ENCODE peak calls at places on chromosomes 2 and 18, in ten cellular contexts. E, G, P, N, W, Z, H, C, B and F are unnamed samples.

GRCh38 chr2:129935118-129935517 is 44.3 kb upstream of the RAB6C start:
- DNase-seq in Z (no peak), H (no peak), G (no peak), C (no peak), N (no peak), P (no peak), E (no peak), W (peak), B (no peak), F (no peak)

GRCh38 chr2:69017080-69017479 is 4.1 kb downstream of the ANTXR1 start:
- DNase-seq in P (peak), G (no peak), W (peak), C (peak), N (peak), Z (no peak), H (no peak), B (no peak), E (peak), F (no peak)

GRCh38 chr2:19732255-19732654 is 169.5 kb downstream of the TTC32 start:
- DNase-seq in H (no peak), P (no peak), W (no peak), N (no peak), Z (no peak), B (no peak), G (no peak), E (no peak), C (no peak), F (no peak)

GRCh38 chr2:105919826-105920225 is 175.1 kb downstream of the NCK2 start:
- DNase-seq in W (peak), H (peak), B (peak), Z (peak), G (no peak), N (peak), E (peak), P (peak), C (peak), F (no peak)

GRCh38 chr2:241248897-241249296 is 60.4 kb downstream of the ANO7 start:
- DNase-seq in H (no peak), B (no peak), G (no peak), Z (no peak), W (no peak), C (no peak), E (no peak), P (no peak), N (no peak), F (no peak)

GRCh38 chr2:146818122-146818521 is 1026.7 kb upstream of the ACVR2A start:
- DNase-seq in H (no peak), N (peak), E (no peak), C (peak), B (peak), G (no peak), Z (no peak), P (peak), W (no peak), F (no peak)

GRCh38 chr18:22466608-22467390 is 49.1 kb upstream of the CTAGE1 start:
- DNase-seq in N (peak), W (peak), B (peak), G (no peak), Z (no peak), P (peak), C (peak), E (peak), H (no peak), F (no peak)

GRCh38 chr2:214006601-214007000 is 404.3 kb upstream of the VWC2L start:
- DNase-seq in C (no peak), H (no peak), Z (no peak), N (no peak), W (no peak), E (no peak), G (no peak), P (no peak), B (peak), F (no peak)

GRCh38 chr2:63791387-63791786 is 50.3 kb upstream of the UGP2 start:
- DNase-seq in N (no peak), B (no peak), C (no peak), P (no peak), G (no peak), H (no peak), W (no peak), E (no peak), Z (no peak), F (no peak)

GRCh38 chr2:11022874-11023273 is 111.1 kb downstream of the KCNF1 start:
- DNase-seq in B (no peak), Z (no peak), E (no peak), G (no peak), H (no peak), C (no peak), N (no peak), W (no peak), P (no peak), F (no peak)

GRCh38 chr2:38174646-38175096 is 98.7 kb upstream of the CYP1B1 start:
- DNase-seq in W (peak), N (peak), C (peak), G (no peak), E (peak), Z (no peak), B (peak), H (no peak), P (peak), F (no peak)

GRCh38 chr2:148615446-148615845 is 29.1 kb upstream of the EPC2 start:
- DNase-seq in N (peak), H (peak), G (no peak), C (no peak), W (no peak), B (no peak), P (no peak), Z (no peak), E (no peak), F (no peak)

GRCh38 chr2:234978466-234979203 is 26.8 kb downstream of the SH3BP4 start:
- DNase-seq in H (no peak), C (peak), G (no peak), W (no peak), N (peak), Z (no peak), E (no peak), B (peak), P (peak), F (no peak)

GRCh38 chr2:22998368-22998767 is 386.6 kb upstream of the KLHL29 start:
- DNase-seq in W (no peak), Z (no peak), P (peak), N (no peak), C (no peak), E (no peak), H (no peak), B (no peak), G (no peak), F (no peak)

GRCh38 chr2:200168641-200169265 is 137.7 kb upstream of the SPATS2L start:
- DNase-seq in Z (no peak), B (no peak), N (no peak), H (no peak), E (no peak), W (no peak), C (no peak), G (no peak), P (no peak), F (no peak)

GRCh38 chr2:150528861-150529801 is 41.7 kb upstream of the RND3 start:
- DNase-seq in P (peak), E (peak), C (peak), H (no peak), N (peak), B (peak), W (peak), Z (no peak), G (no peak), F (no peak)

GRCh38 chr18:362914-363295 is 95.1 kb upstream of the THOC1 start:
- DNase-seq in N (no peak), P (no peak), C (peak), Z (no peak), G (no peak), E (no peak), W (no peak), B (no peak), H (no peak), F (no peak)

GRCh38 chr2:54902763-54903162 is 147.5 kb downstream of the RTN4 start:
- DNase-seq in Z (no peak), G (no peak), C (no peak), N (no peak), P (no peak), H (no peak), B (no peak), E (no peak), W (no peak), F (no peak)

GRCh38 chr18:45359275-45360009 is 255.8 kb upstream of the SLC14A2 start:
- DNase-seq in C (no peak), N (no peak), W (no peak), G (no peak), Z (no peak), P (no peak), B (no peak), E (peak), H (no peak), F (no peak)

DNA sequence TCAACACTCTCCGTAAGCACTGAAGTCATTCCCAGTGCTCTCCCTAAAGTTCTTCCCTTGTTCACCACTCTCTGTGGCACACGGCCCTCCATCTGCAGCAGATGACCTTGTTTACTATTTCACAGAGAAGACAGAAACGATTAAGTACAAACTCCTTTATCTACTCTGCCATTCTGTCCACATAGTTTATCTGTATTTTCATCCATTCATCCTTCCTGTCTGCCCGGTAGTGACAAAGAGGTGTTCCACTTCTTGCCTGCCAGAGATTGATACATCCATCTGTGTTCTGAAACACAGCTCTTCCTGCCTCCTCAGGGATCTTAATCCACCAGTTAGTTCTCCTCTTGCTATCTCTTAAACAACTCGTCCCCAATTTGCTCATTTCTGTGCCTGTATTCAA is 77.9 kb upstream of the CD226 start:
- DNase-seq in N (no peak), C (no peak), Z (no peak), W (no peak), G (no peak), H (no peak), P (no peak), E (no peak), B (no peak), F (no peak)
- TF ChIP-seq CTCF in N (no peak), C (no peak), Z (no peak), W (no peak), G (no peak), H (no peak), P (no peak), E (no peak), B (no peak), F (no peak)

GRCh38 chr2:238580486-238580885 is 153.8 kb downstream of the ASB1 start:
- DNase-seq in H (no peak), B (no peak), W (no peak), G (peak), Z (no peak), N (no peak), P (no peak), E (no peak), C (no peak), F (no peak)

GRCh38 chr2:238578256-238578655 is 151.5 kb downstream of the ASB1 start:
- DNase-seq in Z (no peak), H (no peak), G (peak), B (no peak), E (no peak), W (no peak), N (no peak), P (no peak), C (no peak), F (no peak)

GRCh38 chr2:238581126-238581525 is 154.4 kb downstream of the ASB1 start:
- DNase-seq in Z (no peak), N (no peak), H (no peak), P (no peak), B (no peak), G (no peak), E (no peak), C (no peak), W (no peak), F (no peak)

GRCh38 chr2:238584617-238585016 is 157.9 kb downstream of the ASB1 start:
- DNase-seq in P (no peak), H (no peak), W (no peak), C (no peak), N (no peak), E (no peak), Z (no peak), B (no peak), G (no peak), F (no peak)

DNA sequence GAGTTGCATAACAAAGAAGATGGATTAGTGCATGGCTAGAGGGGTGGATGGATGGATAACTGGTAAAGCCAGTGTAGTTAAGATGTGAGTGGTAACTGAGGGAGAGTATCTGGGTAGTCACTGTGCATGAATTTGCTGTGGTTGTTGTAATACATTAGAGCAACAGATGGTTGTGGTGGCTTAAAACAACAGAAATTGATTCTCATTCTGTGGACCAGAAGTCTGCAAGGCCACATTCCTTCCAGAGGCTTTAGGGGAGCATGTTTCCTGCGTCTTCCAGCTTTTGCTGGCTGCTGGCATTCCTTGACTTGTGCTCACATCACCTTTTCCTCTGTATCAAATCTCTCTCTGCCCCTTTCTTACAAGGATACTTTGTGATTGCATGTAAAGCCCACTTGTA is 155.4 kb downstream of the ASB1 start:
- DNase-seq in G (no peak), P (peak), B (no peak), H (no peak), C (peak), N (peak), W (peak), Z (no peak), E (no peak), F (no peak)
- TF ChIP-seq CTCF in G (no peak), P (no peak), B (no peak), H (no peak), C (no peak), N (no peak), W (no peak), Z (no peak), E (no peak), F (no peak)

DNA sequence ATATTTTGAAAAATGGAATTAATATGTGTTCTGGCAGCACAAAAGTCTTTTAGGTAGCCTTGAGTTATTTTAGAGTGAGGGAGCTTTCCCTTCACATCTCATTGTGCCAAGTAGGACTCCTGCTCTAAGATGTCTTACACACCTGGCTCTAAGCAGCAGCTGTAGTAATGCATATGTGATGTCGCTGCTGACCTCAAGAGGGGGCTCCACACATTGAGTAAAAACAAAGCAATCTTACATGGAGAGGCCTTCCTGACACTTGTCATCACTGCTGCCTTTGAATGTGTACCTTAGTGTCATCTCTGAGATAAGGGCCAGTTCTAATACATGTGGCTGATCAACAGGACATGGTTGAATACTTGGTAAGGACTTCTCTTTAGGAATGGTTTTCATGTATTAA is 75.8 kb downstream of the ACTR3 start:
- DNase-seq in E (peak), G (no peak), Z (peak), N (peak), P (peak), W (peak), B (peak), C (peak), H (peak), F (no peak)
- TF ChIP-seq CTCF in E (peak), G (peak), Z (peak), N (peak), P (peak), W (peak), B (peak), C (peak), H (peak), F (peak)

DNA sequence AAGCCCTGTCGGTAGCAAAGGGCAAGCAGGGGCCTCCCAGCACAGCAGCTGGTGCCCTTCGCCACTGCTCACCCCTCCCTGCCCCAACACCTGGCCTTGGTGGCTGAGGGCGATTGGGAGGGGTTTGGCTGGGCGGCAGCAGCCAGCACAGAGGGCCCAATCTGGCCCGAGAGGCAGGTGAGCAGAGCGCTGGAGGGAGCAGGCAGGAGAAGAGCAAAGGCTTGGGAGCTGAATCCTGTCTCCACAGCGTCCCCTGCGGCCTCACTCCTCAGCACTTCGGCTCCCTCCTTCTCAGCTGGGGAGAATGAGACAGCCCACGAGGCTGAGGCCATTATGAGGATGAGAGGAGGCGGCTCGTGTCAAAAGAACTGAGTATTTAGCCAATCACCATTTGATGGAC is 74.9 kb upstream of the TAF1B start:
- DNase-seq in Z (no peak), B (no peak), E (peak), P (no peak), H (peak), W (no peak), N (no peak), C (no peak), G (no peak), F (no peak)
- TF ChIP-seq CTCF in Z (no peak), B (no peak), E (peak), P (no peak), H (peak), W (no peak), N (peak), C (no peak), G (no peak), F (no peak)

DNA sequence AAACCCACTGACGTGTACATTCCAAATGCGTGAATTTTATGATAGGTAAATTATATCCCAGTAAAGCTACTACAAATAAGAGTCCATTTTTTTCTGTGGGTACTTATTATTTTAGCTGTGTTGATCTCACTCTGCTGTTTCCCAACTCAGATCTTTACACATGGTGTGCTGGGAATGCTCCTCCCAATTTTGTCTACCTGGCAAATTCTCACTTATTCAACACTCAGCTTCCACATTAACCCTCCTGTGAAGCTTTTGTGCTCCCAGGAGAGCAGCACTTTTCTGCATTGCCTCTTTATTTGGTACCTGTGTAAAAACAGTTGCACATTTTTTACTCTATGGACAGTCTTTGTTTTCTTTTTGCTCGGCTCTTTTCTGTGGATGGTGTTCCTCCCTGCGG is 38.6 kb upstream of the ATP5MC3 start:
- DNase-seq in Z (no peak), E (no peak), B (no peak), P (no peak), C (no peak), N (no peak), G (no peak), W (no peak), H (no peak), F (no peak)
- TF ChIP-seq CTCF in Z (no peak), E (no peak), B (no peak), P (no peak), C (no peak), N (no peak), G (no peak), W (no peak), H (no peak), F (no peak)

GRCh38 chr2:104444840-104445239 is 409.1 kb upstream of the POU3F3 start:
- DNase-seq in N (no peak), C (no peak), E (no peak), W (no peak), Z (no peak), B (no peak), P (no peak), H (no peak), G (no peak), F (no peak)

GRCh38 chr2:104448661-104449410 is 405.1 kb upstream of the POU3F3 start:
- DNase-seq in E (no peak), G (no peak), P (no peak), H (no peak), C (no peak), N (no peak), B (no peak), Z (no peak), W (no peak), F (no peak)

GRCh38 chr2:104444392-104444791 is 409.5 kb upstream of the POU3F3 start:
- DNase-seq in Z (no peak), C (no peak), P (no peak), H (no peak), B (no peak), N (peak), W (no peak), E (no peak), G (no peak), F (no peak)

GRCh38 chr2:104452558-104452957 is 401.4 kb upstream of the POU3F3 start:
- DNase-seq in P (no peak), N (no peak), B (no peak), C (no peak), Z (no peak), G (no peak), H (no peak), W (no peak), E (no peak), F (no peak)

DNA sequence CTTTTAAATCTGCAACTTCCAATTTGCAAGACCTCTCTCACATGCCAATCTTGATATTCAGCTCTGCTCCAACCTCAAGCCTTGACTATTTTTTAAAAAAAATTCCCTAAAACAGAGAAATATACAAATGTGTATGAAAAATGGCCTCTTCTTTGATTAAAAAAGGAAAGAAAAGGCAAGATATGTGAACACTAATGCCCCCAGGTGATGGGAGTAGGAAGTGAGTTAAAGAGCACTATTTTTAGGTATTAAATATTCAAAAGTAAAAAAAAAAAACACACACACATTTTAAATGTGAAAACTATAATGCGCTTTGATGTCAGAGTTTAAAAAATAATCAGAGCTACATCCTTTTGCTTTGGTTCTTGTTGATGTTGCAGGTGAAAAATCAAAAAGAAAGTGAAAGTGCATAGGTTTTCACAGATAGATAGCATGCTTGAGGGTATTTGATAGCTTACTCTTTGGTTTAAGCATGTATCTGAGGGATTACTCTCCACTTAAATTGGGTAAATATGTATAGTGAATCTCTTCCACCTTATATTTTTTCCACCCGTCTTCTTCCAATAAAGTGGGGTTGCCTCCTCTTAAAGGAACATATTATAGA is 406.0 kb upstream of the POU3F3 start:
- DNase-seq in W (no peak), B (no peak), Z (peak), H (no peak), P (no peak), G (no peak), C (no peak), E (no peak), N (no peak), F (no peak)
- TF ChIP-seq CTCF in W (no peak), B (no peak), Z (peak), H (peak), P (no peak), G (peak), C (no peak), E (peak), N (peak), F (no peak)

GRCh38 chr2:95040470-95040869 is 15.0 kb downstream of the MAL start:
- DNase-seq in H (no peak), Z (no peak), G (no peak), P (no peak), W (no peak), E (no peak), C (no peak), B (no peak), N (no peak), F (no peak)
- TF ChIP-seq CTCF in H (no peak), Z (no peak), G (no peak), P (no peak), W (no peak), E (no peak), C (no peak), B (no peak), N (no peak), F (no peak)

GRCh38 chr2:6917761-6918421 is 679 bp downstream of the RNF144A start:
- DNase-seq in P (no peak), G (peak), Z (no peak), H (peak), W (no peak), C (no peak), N (no peak), B (no peak), E (peak), F (no peak)
- TF ChIP-seq CTCF in P (no peak), G (no peak), Z (no peak), H (no peak), W (no peak), C (no peak), N (no peak), B (no peak), E (no peak), F (no peak)

GRCh38 chr2:67237288-67237687 is 159.8 kb upstream of the ETAA1 start:
- DNase-seq in W (peak), H (no peak), B (no peak), G (no peak), P (peak), E (no peak), N (no peak), Z (no peak), C (no peak), F (no peak)
- TF ChIP-seq CTCF in W (peak), H (no peak), B (no peak), G (no peak), P (peak), E (no peak), N (peak), Z (no peak), C (no peak), F (no peak)